ENCODE peak calls at places on chromosomes 16 and 17, in seven cellular contexts. W is AG09309, H is fibroblast of lung, V is astrocyte of the spinal cord, I is lung, E is Peyer's patch, T is astrocyte of the cerebellum. O is an unnamed sample.

GRCh38 chr16:51440096-51440495 is 289.0 kb upstream of the SALL1 start:
- DNase-seq in W (no peak), H (no peak), V (no peak), I (no peak), E (no peak), T (no peak), O (no peak)

GRCh38 chr16:67843343-67843765 is 1.2 kb downstream of the THAP11 start:
- DNase-seq in W (no peak), H (no peak), V (no peak), I (no peak), E (peak; percentile 56), T (no peak), O (peak; percentile 45)

GRCh38 chr17:38604479-38605229 is 1.1 kb downstream of the SRCIN1 start:
- DNase-seq in W (no peak), H (no peak), V (no peak), I (no peak), E (no peak), T (no peak), O (no peak)

GRCh38 chr17:57874434-57875108 is 24.7 kb upstream of the MRPS23 start:
- DNase-seq in W (peak; percentile 75), H (peak; percentile 97), V (peak; percentile 97), I (peak; percentile 48), E (peak; percentile 61), T (peak; percentile 87), O (peak; percentile 92)

GRCh38 chr17:29726721-29727252 is 104.1 kb upstream of the CORO6 start:
- DNase-seq in W (no peak), H (peak; percentile 44), V (peak; percentile 27), I (no peak), E (no peak), T (no peak), O (peak; percentile 64)

GRCh38 chr17:44374306-44375195 is 10.9 kb upstream of the FAM171A2 start:
- DNase-seq in W (no peak), H (no peak), V (no peak), I (no peak), E (no peak), T (no peak), O (no peak)

GRCh38 chr16:23505942-23506605 is 4.2 kb downstream of the GGA2 start:
- DNase-seq in W (no peak), H (no peak), V (peak; percentile 9), I (no peak), E (no peak), T (no peak), O (no peak)

GRCh38 chr16:57424599-57424998 is 20.0 kb downstream of the CCL17 start:
- DNase-seq in W (no peak), H (no peak), V (no peak), I (no peak), E (no peak), T (no peak), O (no peak)

GRCh38 chr17:69672924-69673323 is 258.4 kb downstream of the MAP2K6 start:
- DNase-seq in W (peak; percentile 29), H (peak; percentile 98), V (peak; percentile 73), I (no peak), E (no peak), T (peak; percentile 36), O (peak; percentile 74)

GRCh38 chr17:10156579-10157488 is 41.6 kb downstream of the GAS7 start:
- DNase-seq in W (no peak), H (no peak), V (no peak), I (peak; percentile 57), E (peak; percentile 73), T (no peak), O (no peak)

GRCh38 chr16:84065536-84066132 is 23.0 kb upstream of the SLC38A8 start:
- DNase-seq in W (peak; percentile 14), H (peak; percentile 44), V (peak; percentile 64), I (no peak), E (peak; percentile 81), T (peak; percentile 34), O (peak; percentile 74)

GRCh38 chr17:77188084-77189066 is 47.6 kb downstream of the SEC14L1 start:
- DNase-seq in W (no peak), H (no peak), V (peak; percentile 43), I (no peak), E (no peak), T (no peak), O (no peak)

GRCh38 chr17:36525113-36525512 is 9.6 kb downstream of the MYO19 start:
- DNase-seq in W (no peak), H (peak; percentile 40), V (no peak), I (no peak), E (no peak), T (no peak), O (no peak)

GRCh38 chr16:78446486-78446885 is 347.0 kb downstream of the WWOX start:
- DNase-seq in W (no peak), H (no peak), V (no peak), I (no peak), E (no peak), T (no peak), O (no peak)

GRCh38 chr17:65559802-65560627 is 1.4 kb downstream of the AXIN2 start:
- DNase-seq in W (no peak), H (peak; percentile 30), V (peak; percentile 34), I (no peak), E (no peak), T (no peak), O (no peak)

GRCh38 chr16:35399133-35399532 is 1939.7 kb downstream of the TP53TG3F start:
- DNase-seq in W (no peak), H (no peak), V (no peak), I (no peak), E (no peak), T (no peak), O (no peak)

GRCh38 chr16:19118938-19119431 is 5.2 kb downstream of the ITPRIPL2 start:
- DNase-seq in W (peak; percentile 79), H (peak; percentile 95), V (peak; percentile 95), I (peak; percentile 52), E (peak; percentile 55), T (peak; percentile 93), O (peak; percentile 96)

GRCh38 chr17:42346473-42346872 is 41.8 kb downstream of the STAT3 start:
- DNase-seq in W (no peak), H (no peak), V (no peak), I (no peak), E (no peak), T (no peak), O (no peak)
- H3K4me3 ChIP-seq in W (no peak overlapping the region), H (no peak overlapping the region), V (no peak overlapping the region), I (no peak overlapping the region), E (no peak overlapping the region), T (no peak overlapping the region), O (no peak overlapping the region)

DNA sequence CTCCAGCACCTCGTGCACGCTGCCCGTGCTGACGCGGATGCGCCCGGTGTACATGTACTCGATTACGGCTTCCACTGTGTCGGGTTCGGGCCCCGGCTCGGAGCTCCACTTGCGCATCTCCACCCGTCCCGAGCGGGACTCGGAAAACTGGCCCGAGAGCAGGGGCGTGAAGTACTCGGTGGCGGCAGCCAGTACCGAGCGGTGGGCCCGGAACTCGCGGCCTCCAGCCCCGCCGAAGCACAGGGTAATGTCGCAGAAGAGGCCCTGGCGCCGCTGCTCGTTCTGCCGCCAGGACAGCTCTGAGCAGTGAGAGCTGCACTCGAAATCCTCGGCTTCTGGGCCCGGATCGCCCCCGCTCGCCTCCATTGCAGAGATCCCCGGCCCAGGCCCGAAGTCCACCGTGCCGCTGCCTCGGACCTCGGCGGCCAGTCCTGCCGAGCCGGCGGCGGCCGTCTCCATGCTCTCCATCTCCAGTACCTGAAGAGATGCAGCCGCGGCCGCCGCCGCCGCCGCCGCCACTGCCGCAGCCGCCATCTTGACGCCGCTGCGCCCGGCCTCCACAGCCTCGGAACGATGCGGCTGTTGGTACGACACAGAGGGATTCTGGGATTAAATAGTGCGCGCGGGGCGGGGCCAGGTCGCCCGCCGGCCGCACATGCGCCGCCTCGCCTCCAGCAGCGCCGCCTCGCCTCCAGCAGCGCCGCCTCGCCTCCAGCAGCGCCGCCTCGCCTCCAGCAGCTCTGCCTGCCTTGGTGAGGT is at the start of gene KLHL11:
- DNase-seq in W (peak; percentile 35), H (peak; percentile 87), V (peak; percentile 91), I (peak; percentile 88), E (peak; percentile 96), T (peak; percentile 74), O (peak; percentile 91)
- TF ChIP-seq CTCF in W (peak; percentile 5), H (no peak), V (no peak), I (no peak), E (no peak), T (no peak), O (no peak)

DNA sequence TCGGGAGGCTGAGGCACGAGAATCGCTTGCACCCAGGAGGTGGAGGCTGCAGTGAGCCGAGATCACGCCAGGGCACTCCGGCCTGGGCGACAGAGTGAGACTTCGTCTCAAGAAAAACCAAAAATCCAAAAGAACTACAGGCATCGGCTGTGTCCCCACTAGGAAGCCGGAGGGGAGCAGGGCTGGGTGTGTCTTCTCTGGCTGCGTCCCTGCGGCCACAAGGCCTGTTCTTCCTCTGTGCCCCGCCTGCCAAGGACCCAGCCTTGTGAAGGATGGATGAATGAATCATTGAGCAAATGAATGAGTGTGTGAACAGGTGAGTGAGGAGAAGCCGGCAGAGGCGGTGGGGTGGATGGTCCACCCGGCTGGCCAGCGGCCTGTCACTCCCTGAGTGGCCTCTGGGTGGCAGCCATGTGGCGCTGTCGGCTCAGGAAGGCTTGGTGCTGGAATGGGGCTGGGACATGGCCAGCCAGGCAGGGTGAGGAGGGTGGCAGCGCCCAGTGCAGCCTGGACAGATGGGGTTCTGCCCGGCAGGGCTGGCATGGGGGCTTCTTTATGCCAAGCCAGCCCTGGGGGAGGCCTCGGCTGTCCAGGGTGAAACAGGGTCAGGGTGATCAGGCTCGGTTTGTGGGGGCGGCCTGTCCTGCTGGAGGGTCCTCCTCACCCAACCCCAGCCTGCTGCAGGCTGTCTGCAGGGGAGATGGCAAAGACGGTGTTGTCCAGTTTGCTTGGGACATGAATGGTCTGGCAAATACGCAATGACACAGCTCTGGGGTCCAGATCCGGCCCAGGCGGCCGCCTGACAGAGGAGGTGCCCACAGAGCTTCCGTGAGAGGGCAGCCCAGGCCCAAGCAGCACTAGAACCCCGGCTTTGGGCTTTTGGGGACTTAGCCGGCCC is 21.7 kb downstream of the SLC25A10 start:
- DNase-seq in W (no peak), H (peak; percentile 43), V (peak; percentile 52), I (peak; percentile 84), E (peak; percentile 89), T (peak; percentile 15), O (peak; percentile 76)
- H3K4me3 ChIP-seq in W (no peak overlapping the region), H (no peak overlapping the region), V (no peak overlapping the region), I (no peak overlapping the region), E (no peak overlapping the region), T (no peak overlapping the region), O (no peak overlapping the region)

GRCh38 chr16:4435668-4436067 is 10.0 kb downstream of the DNAJA3 start:
- DNase-seq in W (no peak), H (peak; percentile 16), V (peak; percentile 16), I (no peak), E (no peak), T (no peak), O (peak; percentile 28)

GRCh38 chr16:4437366-4437765 is 11.7 kb downstream of the DNAJA3 start:
- DNase-seq in W (no peak), H (no peak), V (no peak), I (no peak), E (no peak), T (no peak), O (no peak)

GRCh38 chr16:4433914-4434787 is 8.5 kb downstream of the DNAJA3 start:
- DNase-seq in W (no peak), H (no peak), V (no peak), I (no peak), E (no peak), T (no peak), O (no peak)

GRCh38 chr16:4431023-4431422 is 5.4 kb downstream of the DNAJA3 start:
- DNase-seq in W (no peak), H (no peak), V (no peak), I (no peak), E (no peak), T (no peak), O (no peak)

DNA sequence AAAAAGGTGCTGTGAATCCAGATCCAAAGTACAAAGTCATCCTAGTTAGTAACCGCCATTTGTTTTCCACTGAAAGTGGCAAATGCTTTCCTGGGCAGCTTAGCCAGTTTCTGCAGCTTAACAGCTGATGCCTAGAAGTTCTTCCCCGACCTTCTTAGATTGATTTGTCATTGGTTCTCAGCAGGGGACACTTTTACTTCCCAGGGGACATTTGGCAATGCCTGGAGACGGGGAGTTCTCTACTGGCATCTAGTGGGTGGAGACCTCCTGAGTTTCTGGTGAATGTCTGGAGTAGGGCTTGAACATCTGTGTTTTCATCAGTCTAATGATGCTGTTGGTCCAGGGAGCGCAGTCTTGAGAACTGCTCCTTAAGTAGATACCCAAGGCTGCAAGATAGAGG is 7.6 kb downstream of the DNAJA3 start:
- DNase-seq in W (no peak), H (no peak), V (no peak), I (no peak), E (no peak), T (no peak), O (no peak)
- TF ChIP-seq CTCF in W (no peak), H (no peak), V (no peak), I (no peak), E (no peak), T (no peak), O (no peak)

O was measured in cardiac fibroblast.